ENCODE peak calls at places on chromosomes 11 and 22, in ten cellular contexts. I is uterus, Q is A549, H is body of pancreas, W is tibial nerve, E is prostate gland, X is breast epithelium, L is sigmoid colon, B is heart left ventricle, Y is right lobe of liver. K is an unnamed sample. For H3K4me1, the result is how much of the 10 kb centered on the place peaks cover.

GRCh38 chr11:13367115-13367514 is 89.5 kb downstream of the BMAL1 start:
- DNase-seq in H (no peak), E (no peak), W (no peak), I (no peak), Q (no peak), B (no peak), L (no peak), X (no peak), Y (no peak), K (no peak)

GRCh38 chr11:65851083-65851579 is 6.8 kb downstream of the CFL1 start:
- DNase-seq in E (no peak), L (no peak), Y (no peak), X (no peak), B (no peak), I (no peak), Q (peak), W (no peak), H (no peak), K (no peak)

GRCh38 chr22:44386386-44387035 is 73.8 kb upstream of the SHISAL1 start:
- DNase-seq in H (no peak), W (no peak), Y (no peak), E (no peak), Q (no peak), L (peak), B (no peak), X (no peak), I (no peak), K (no peak)

GRCh38 chr11:16982809-16983208 is 31.4 kb downstream of the PLEKHA7 start:
- DNase-seq in X (no peak), H (no peak), I (no peak), E (no peak), B (no peak), Y (no peak), L (no peak), Q (no peak), W (no peak), K (no peak)

GRCh38 chr11:21511835-21512440 is 680.9 kb upstream of the ANO5 start:
- DNase-seq in H (peak), L (no peak), W (no peak), Q (peak), X (peak), I (no peak), E (peak), B (peak), Y (peak), K (no peak)

GRCh38 chr11:32231909-32232493 is 141.1 kb downstream of the RCN1 start:
- DNase-seq in L (no peak), W (no peak), Q (peak), B (no peak), X (no peak), Y (no peak), H (no peak), E (no peak), I (no peak), K (no peak)

GRCh38 chr11:104830080-104830479 is 68.2 kb downstream of the CASP12 start:
- DNase-seq in Y (no peak), L (no peak), X (no peak), W (no peak), H (no peak), Q (peak), I (no peak), B (no peak), E (no peak), K (no peak)

GRCh38 chr11:78228467-78228866 is 39.7 kb downstream of the USP35 start:
- DNase-seq in X (no peak), W (no peak), B (peak), Q (peak), L (no peak), H (peak), E (no peak), Y (no peak), I (no peak), K (peak)

GRCh38 chr22:34587357-34588356 is 478.3 kb upstream of the ISX start:
- DNase-seq in W (no peak), Q (no peak), H (peak), X (no peak), L (no peak), I (no peak), Y (peak), B (no peak), E (peak), K (no peak)

GRCh38 chr22:39175127-39176066 is 22.9 kb upstream of the CBX7 start:
- DNase-seq in B (no peak), W (no peak), H (no peak), Y (no peak), X (no peak), E (no peak), L (no peak), Q (peak), I (peak), K (no peak)

GRCh38 chr11:46696212-46696558 is 4.2 kb downstream of the ARHGAP1 start:
- DNase-seq in B (peak), I (no peak), Q (no peak), H (no peak), E (no peak), W (no peak), X (no peak), Y (peak), L (no peak), K (no peak)

GRCh38 chr11:61546663-61547062 is 34.2 kb downstream of the SYT7 start:
- DNase-seq in I (no peak), H (no peak), B (no peak), Q (no peak), Y (no peak), W (no peak), L (no peak), E (no peak), X (no peak), K (no peak)

GRCh38 chr11:61545921-61546320 is 35.0 kb downstream of the SYT7 start:
- DNase-seq in L (no peak), W (no peak), E (no peak), H (no peak), Q (no peak), X (no peak), B (no peak), I (no peak), Y (no peak), K (no peak)

GRCh38 chr11:61543606-61544306 is 35.2 kb downstream of the LRRC10B start:
- DNase-seq in Q (peak), B (no peak), E (no peak), X (no peak), Y (peak), H (no peak), I (no peak), L (no peak), W (no peak), K (no peak)

GRCh38 chr11:61544466-61544865 is 35.9 kb downstream of the LRRC10B start:
- DNase-seq in H (no peak), X (no peak), I (no peak), B (no peak), W (no peak), E (no peak), L (no peak), Y (no peak), Q (no peak), K (no peak)

GRCh38 chr11:61545341-61545740 is 35.5 kb downstream of the SYT7 start:
- DNase-seq in I (no peak), W (no peak), L (no peak), H (no peak), B (no peak), E (no peak), Y (no peak), X (no peak), Q (peak), K (no peak)
- TF ChIP-seq CTCF in I (no peak), W (no peak), L (no peak), H (peak), B (peak), E (no peak), Y (peak), X (no peak), Q (peak), K (no peak)

DNA sequence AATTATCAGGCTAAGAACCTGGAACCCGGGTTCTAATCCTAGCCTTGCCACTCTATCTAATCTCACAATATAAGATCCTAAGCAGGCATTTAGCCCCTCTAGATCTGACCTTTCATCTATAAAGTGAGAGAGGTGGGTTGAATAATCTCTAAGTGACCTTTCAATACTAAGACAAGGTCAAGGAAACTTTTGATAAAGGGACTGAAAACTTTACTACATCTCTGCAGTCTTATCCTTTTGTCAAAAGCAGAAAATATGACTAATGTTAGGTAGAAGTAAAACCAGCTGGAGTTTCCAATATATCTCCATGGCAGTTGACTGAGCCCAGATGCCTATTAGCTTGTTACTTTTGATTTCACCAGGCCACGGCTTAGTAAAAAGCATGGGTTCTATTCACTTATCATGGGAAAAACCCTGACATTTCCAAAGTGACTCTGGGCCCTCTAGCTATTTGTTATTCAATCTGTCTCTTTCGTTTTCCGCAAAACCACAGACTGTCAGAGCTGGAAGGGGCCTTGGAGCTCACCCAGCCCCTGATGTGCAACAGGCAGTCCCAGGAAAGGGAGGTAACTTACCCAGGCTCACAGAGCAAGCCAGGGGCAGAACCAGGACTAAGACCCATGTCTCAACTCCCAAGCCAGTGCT is 75.8 kb downstream of the RAB30 start:
- DNase-seq in H (no peak), Q (no peak), I (no peak), W (no peak), E (no peak), Y (no peak), L (no peak), B (no peak), X (no peak), K (no peak)
- H3K4me1 ChIP-seq in H (under half), Q (under half), I (under half), W (under half), E (under half), Y (under half), L (half or more), B (half or more), X (under half), K (half or more)

GRCh38 chr11:120305286-120305685 is 19.8 kb upstream of the TLCD5 start:
- DNase-seq in B (no peak), E (no peak), W (no peak), Y (no peak), I (no peak), X (no peak), L (no peak), H (no peak), Q (no peak), K (no peak)

GRCh38 chr11:120304526-120304925 is 20.6 kb upstream of the TLCD5 start:
- DNase-seq in Y (no peak), H (no peak), L (no peak), W (no peak), I (no peak), B (no peak), X (no peak), Q (peak), E (no peak), K (no peak)

GRCh38 chr11:120308081-120308480 is 17.0 kb upstream of the TLCD5 start:
- DNase-seq in I (no peak), X (no peak), H (no peak), W (no peak), E (no peak), Q (no peak), Y (no peak), B (no peak), L (no peak), K (no peak)

GRCh38 chr11:120307476-120307875 is 17.6 kb upstream of the TLCD5 start:
- DNase-seq in I (no peak), Y (no peak), B (no peak), X (no peak), Q (no peak), L (no peak), E (no peak), W (no peak), H (no peak), K (no peak)

DNA sequence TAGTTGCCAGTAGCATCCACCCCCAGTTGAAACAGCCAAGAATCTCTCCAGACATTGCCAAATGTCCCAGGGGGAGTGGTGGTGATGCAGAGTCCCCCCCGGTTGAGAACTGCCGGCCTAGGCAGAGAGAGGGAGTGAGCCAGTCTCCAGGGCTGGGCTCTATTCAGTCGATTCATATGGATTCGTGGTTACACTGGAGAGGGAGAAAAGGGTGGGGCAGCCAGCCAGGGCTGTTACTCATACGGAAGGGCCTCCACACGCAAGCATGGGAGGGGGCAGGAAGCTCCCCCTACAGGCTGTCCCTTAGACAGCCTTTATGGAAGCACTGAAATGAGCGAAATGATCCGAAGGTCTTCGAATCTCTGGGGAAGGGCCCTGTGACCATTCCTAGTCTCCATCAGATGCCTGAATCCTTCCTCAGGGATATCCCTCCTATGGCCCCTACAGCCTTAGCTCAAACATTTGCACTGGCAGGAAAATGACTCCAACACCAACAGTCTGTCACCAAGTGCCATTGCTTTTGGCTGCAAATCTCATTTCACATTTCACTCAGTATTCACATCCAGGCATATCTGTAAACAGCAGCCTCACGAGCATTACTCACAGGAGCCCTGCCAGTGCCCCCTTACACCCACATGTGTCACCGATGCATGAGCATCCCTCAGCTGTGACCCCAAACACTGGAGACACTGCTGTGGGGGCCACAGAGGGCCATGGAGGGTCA is 18.4 kb upstream of the TLCD5 start:
- DNase-seq in B (no peak), W (no peak), X (no peak), Q (peak), L (no peak), E (no peak), Y (no peak), H (no peak), I (no peak), K (no peak)
- TF ChIP-seq POLR2A in B (no peak), W (no peak), X (no peak), Q (no peak), L (no peak), E (no peak), Y (no peak), H (no peak), I (no peak), K (no peak)

GRCh38 chr22:42111798-42112197 is 18.8 kb downstream of the CYP2D6 start:
- DNase-seq in L (no peak), X (no peak), Y (no peak), Q (no peak), I (no peak), B (no peak), E (no peak), H (no peak), W (no peak), K (no peak)

GRCh38 chr22:42114721-42115120 is 15.9 kb downstream of the CYP2D6 start:
- DNase-seq in X (no peak), E (no peak), I (no peak), L (no peak), W (no peak), B (no peak), H (peak), Y (no peak), Q (peak), K (no peak)

GRCh38 chr22:42116848-42117424 is 13.7 kb downstream of the CYP2D6 start:
- DNase-seq in L (no peak), W (no peak), Y (no peak), B (no peak), X (no peak), H (no peak), I (no peak), Q (no peak), E (no peak), K (no peak)
- TF ChIP-seq CTCF in L (no peak), W (no peak), Y (no peak), B (no peak), X (no peak), H (no peak), I (no peak), Q (no peak), E (no peak), K (no peak)

GRCh38 chr11:1847941-1848639 is 4.8 kb upstream of the LSP1 start:
- DNase-seq in I (no peak), L (no peak), W (no peak), B (no peak), Y (no peak), X (no peak), Q (no peak), H (no peak), E (no peak), K (no peak)
- H3K4me1 ChIP-seq in I (under half), L (under half), W (under half), B (under half), Y (under half), X (under half), Q (under half), H (under half), E (under half), K (under half)

GRCh38 chr11:77142091-77142975 is 14.3 kb downstream of the MYO7A start:
- DNase-seq in X (no peak), H (no peak), B (no peak), I (no peak), Y (no peak), E (no peak), L (no peak), W (no peak), Q (no peak), K (no peak)

GRCh38 chr11:77141034-77141433 is 13.0 kb downstream of the MYO7A start:
- DNase-seq in B (no peak), E (no peak), I (no peak), H (no peak), X (no peak), W (no peak), Y (no peak), L (no peak), Q (peak), K (no peak)

GRCh38 chr11:77141475-77141874 is 13.4 kb downstream of the MYO7A start:
- DNase-seq in H (no peak), E (no peak), I (no peak), Y (no peak), L (no peak), W (no peak), Q (no peak), B (no peak), X (no peak), K (no peak)

GRCh38 chr11:77139201-77139600 is 11.2 kb downstream of the MYO7A start:
- DNase-seq in B (no peak), I (no peak), X (no peak), W (no peak), Y (no peak), H (no peak), Q (no peak), E (no peak), L (no peak), K (no peak)

GRCh38 chr11:77140231-77140959 is 12.3 kb downstream of the MYO7A start:
- DNase-seq in H (peak), L (no peak), I (peak), X (no peak), Q (no peak), B (peak), E (no peak), W (peak), Y (no peak), K (no peak)
- TF ChIP-seq POLR2A in H (no peak), L (no peak), I (no peak), X (no peak), Q (no peak), B (no peak), E (no peak), W (no peak), Y (no peak), K (no peak)

GRCh38 chr11:15816996-15817395 is 539.4 kb downstream of the SOX6 start:
- DNase-seq in L (no peak), X (no peak), I (no peak), W (no peak), H (no peak), E (no peak), Y (no peak), Q (no peak), B (no peak), K (no peak)

GRCh38 chr11:15818132-15818842 is 538.1 kb downstream of the SOX6 start:
- DNase-seq in X (no peak), Q (no peak), E (peak), L (no peak), B (peak), H (peak), Y (no peak), W (no peak), I (no peak), K (no peak)

GRCh38 chr11:15816270-15816871 is 540.0 kb downstream of the SOX6 start:
- DNase-seq in Q (no peak), B (peak), H (peak), X (no peak), E (no peak), L (no peak), I (no peak), Y (no peak), W (no peak), K (no peak)

GRCh38 chr11:15821471-15821870 is 534.9 kb downstream of the SOX6 start:
- DNase-seq in B (no peak), L (no peak), Q (no peak), E (no peak), W (no peak), H (no peak), Y (no peak), X (no peak), I (no peak), K (no peak)

GRCh38 chr11:15819679-15820286 is 536.6 kb downstream of the SOX6 start:
- DNase-seq in L (peak), Y (peak), B (peak), W (peak), Q (peak), I (no peak), X (peak), H (peak), E (peak), K (no peak)
- TF ChIP-seq CTCF in L (peak), Y (peak), B (peak), W (peak), Q (peak), I (peak), X (peak), H (peak), E (peak), K (no peak)

DNA sequence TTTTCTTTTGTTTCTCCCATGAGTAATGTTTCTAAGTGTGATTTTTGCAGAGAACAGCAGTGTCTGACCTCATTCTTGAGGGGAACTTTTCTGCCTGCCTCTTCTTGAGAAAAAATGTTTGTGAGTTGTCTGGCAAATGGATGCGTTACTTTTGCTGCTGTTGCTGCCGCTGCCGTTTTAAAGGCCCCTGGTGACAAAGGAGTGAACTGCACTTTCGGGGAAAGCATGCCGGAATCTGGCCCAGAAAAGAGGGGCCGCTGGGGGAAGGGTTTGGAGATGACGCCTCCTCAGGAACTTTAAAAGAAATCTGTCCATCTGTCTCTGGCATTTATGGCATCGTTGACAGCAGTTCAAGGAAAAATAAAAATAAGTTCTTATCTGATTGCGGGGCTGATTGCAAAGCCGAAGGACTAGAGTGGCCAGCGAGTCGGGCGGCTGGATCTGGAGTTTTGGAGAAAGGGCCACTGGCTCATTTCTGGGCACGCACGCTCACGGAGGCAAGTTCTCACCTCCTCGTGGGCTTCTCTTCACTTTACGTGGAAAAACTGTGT is 16.5 kb downstream of the ZBTB16 start:
- DNase-seq in E (no peak), H (no peak), X (no peak), W (no peak), Q (peak), I (peak), L (peak), Y (no peak), B (peak), K (no peak)
- H3K4me1 ChIP-seq in E (half or more), H (half or more), X (half or more), W (under half), Q (under half), I (under half), L (half or more), Y (under half), B (half or more), K (half or more)

DNA sequence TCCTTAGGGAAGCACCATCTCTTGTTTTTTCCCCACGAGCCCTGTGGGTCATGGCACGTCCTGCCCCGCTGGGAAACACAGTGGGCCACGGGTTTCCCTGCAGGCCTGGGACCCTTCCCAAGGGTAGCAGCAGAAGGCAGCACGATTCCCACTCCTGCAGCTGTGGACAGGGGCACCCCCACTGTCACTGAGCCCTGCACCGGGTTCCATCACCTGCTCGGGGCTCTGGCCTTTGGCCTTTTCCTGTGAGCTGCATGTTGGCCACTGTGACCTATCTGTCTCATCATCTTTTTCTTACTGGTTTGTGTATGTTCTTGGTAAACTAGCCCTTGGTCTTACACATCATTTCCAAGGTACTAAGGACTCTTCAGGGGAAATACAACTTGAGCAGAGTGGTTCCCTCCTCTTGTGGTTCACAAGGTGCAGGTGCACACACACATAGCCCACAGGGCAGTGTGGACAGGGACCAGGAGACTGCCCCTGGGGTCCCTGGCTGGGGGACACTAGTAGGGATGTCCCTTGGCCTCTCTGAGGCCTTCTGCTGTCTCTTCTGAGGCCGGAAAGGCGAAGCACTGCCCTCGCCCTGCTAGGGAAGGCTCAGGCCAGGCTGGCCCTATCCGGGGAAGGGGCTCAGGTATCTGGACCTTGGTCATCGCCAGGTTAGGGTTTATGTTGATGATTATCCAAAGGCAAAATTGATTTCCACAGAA is 19.0 kb upstream of the TXNRD2 start:
- DNase-seq in H (no peak), Y (no peak), X (no peak), I (no peak), Q (no peak), B (no peak), E (no peak), W (no peak), L (peak), K (no peak)
- TF ChIP-seq POLR2A in H (no peak), Y (no peak), X (no peak), I (no peak), Q (no peak), B (no peak), E (no peak), W (no peak), L (no peak), K (no peak)

K was measured in vagina.